ENCODE peak calls at places on chromosome X, in seven cellular contexts. P is heart right ventricle; W is central memory CD8-positive, alpha-beta T cell; M is stimulated activated naive CD8-positive, alpha-beta T cell treated with anti-CD3 and anti-CD28 coated beads, Interleukin-15, amount 100 ng/mL, for 72 hours; G is Panc1; V is naive thymus-derived CD8-positive, alpha-beta T cell; C is activated naive CD8-positive, alpha-beta T cell treated with anti-CD3 and anti-CD28 coated beads, Interleukin-2, amount 10 ng/mL, durations not matched to agents 7 days and 5 days. Y is an unnamed sample.
A peak's percentile ranks its signal among the peaks of the same experiment; 100 is the strongest.

GRCh38 chrX:50799531-50799961 is 14.4 kb downstream of the SHROOM4 start:
- ATAC-seq in G (no peak), V (no peak), W (no peak), M (no peak), C (no peak), P (no peak), Y (no peak)

GRCh38 chrX:108332281-108332680 is 105.9 kb downstream of the COL4A6 start:
- ATAC-seq in C (no peak), G (no peak), P (no peak), W (no peak), M (no peak), V (no peak), Y (no peak)

GRCh38 chrX:77899081-77899828 is at the start of gene COX7B:
- ATAC-seq in W (peak; percentile 52), V (peak; percentile 65), P (peak; percentile 83), M (peak; percentile 72), G (peak; percentile 86), C (peak; percentile 65), Y (peak; percentile 82)

GRCh38 chrX:141176586-141177451 is at the start of gene LDOC1:
- ATAC-seq in C (peak; percentile 76), G (no peak), P (peak; percentile 86), V (peak; percentile 80), M (peak; percentile 83), W (peak; percentile 52), Y (peak; percentile 87)

GRCh38 chrX:46737041-46737440 is 21.9 kb downstream of the SLC9A7 start:
- ATAC-seq in C (no peak), G (no peak), V (no peak), M (no peak), W (no peak), P (no peak), Y (no peak)

GRCh38 chrX:99095965-99096364 is 1314.1 kb downstream of the PCDH19 start:
- ATAC-seq in W (no peak), M (no peak), P (no peak), G (no peak), C (no peak), V (no peak), Y (no peak)

GRCh38 chrX:19007868-19008267 is 24.0 kb upstream of the PHKA2 start:
- ATAC-seq in C (no peak), P (no peak), M (no peak), V (no peak), W (no peak), G (no peak), Y (no peak)

GRCh38 chrX:27057883-27058282 is 405.3 kb downstream of the PPP4R3C start:
- ATAC-seq in G (no peak), M (no peak), W (no peak), V (no peak), C (no peak), P (no peak), Y (no peak)

GRCh38 chrX:13110427-13111324 is 66.3 kb upstream of the FAM9C start:
- ATAC-seq in M (no peak), G (peak; percentile 74), C (no peak), W (no peak), P (peak; percentile 93), V (no peak), Y (peak; percentile 91)

GRCh38 chrX:149845385-149845784 is 35.6 kb upstream of the MAGEA8 start:
- ATAC-seq in G (no peak), P (no peak), C (no peak), M (no peak), V (no peak), W (no peak), Y (no peak)

GRCh38 chrX:17654116-17654515 is 83.2 kb upstream of the SCML1 start:
- ATAC-seq in C (peak; percentile 62), P (no peak), G (no peak), W (peak; percentile 57), V (peak; percentile 56), M (peak; percentile 84), Y (no peak)

GRCh38 chrX:11273544-11273943 is 19.7 kb upstream of the AMELX start:
- ATAC-seq in P (no peak), G (no peak), V (no peak), M (no peak), C (no peak), W (no peak), Y (no peak)

GRCh38 chrX:16743604-16744325 is 24.4 kb downstream of the SYAP1 start:
- ATAC-seq in V (no peak), P (peak; percentile 14), W (no peak), C (no peak), M (no peak), G (no peak), Y (no peak)

GRCh38 chrX:37714479-37714878 is 28.9 kb downstream of the XK start:
- ATAC-seq in M (no peak), P (peak; percentile 73), V (no peak), W (no peak), C (no peak), G (no peak), Y (no peak)

GRCh38 chrX:1909419-1910206 is 294.8 kb downstream of the ASMT start:
- ATAC-seq in W (no peak), V (no peak), M (no peak), C (no peak), G (no peak), P (no peak), Y (no peak)

GRCh38 chrX:41781500-41781899 is 57.5 kb downstream of the GPR82 start:
- ATAC-seq in W (no peak), G (no peak), M (no peak), C (no peak), V (peak; percentile 53), P (no peak), Y (no peak)

GRCh38 chrX:63934791-63935190 is 149.8 kb upstream of the ARHGEF9 start:
- ATAC-seq in C (no peak), W (no peak), V (no peak), M (no peak), G (no peak), P (no peak), Y (no peak)

GRCh38 chrX:24355095-24355494 is 5.3 kb upstream of the SUPT20HL1 start:
- ATAC-seq in M (no peak), V (no peak), P (no peak), C (no peak), G (no peak), W (no peak), Y (no peak)